ENCODE peak calls at places on chromosome 6, in eight cellular contexts. One of them, this sample, is unnamed.

GRCh38 chr6:137976430-137976829 is 109.4 kb downstream of the TNFAIP3 start:
- DNase-seq in mucosa of descending colon: no peak
- DNase-seq in dorsolateral prefrontal cortex: no peak
- DNase-seq in foreskin fibroblast: no peak
- DNase-seq in ascending aorta: no peak
- DNase-seq in psoas muscle: no peak
- DNase-seq in WERI-Rb-1: no peak
- DNase-seq in stomach: no peak
- DNase-seq in this sample: no peak

GRCh38 chr6:114210467-114210866 is 132.4 kb downstream of the HS3ST5 start:
- DNase-seq in mucosa of descending colon: no peak
- DNase-seq in foreskin fibroblast: no peak
- DNase-seq in dorsolateral prefrontal cortex: no peak
- DNase-seq in ascending aorta: no peak
- DNase-seq in psoas muscle: no peak
- DNase-seq in WERI-Rb-1: no peak
- DNase-seq in stomach: no peak
- DNase-seq in this sample: no peak

GRCh38 chr6:37696841-37697735 is 595 bp downstream of the MDGA1 start:
- DNase-seq in dorsolateral prefrontal cortex: no peak
- DNase-seq in ascending aorta: no peak
- DNase-seq in foreskin fibroblast: no peak
- DNase-seq in stomach: peak
- DNase-seq in mucosa of descending colon: no peak
- DNase-seq in WERI-Rb-1: no peak
- DNase-seq in psoas muscle: no peak
- DNase-seq in this sample: no peak

GRCh38 chr6:83169511-83169910 is 23.6 kb downstream of the PGM3 start:
- DNase-seq in WERI-Rb-1: peak
- DNase-seq in stomach: no peak
- DNase-seq in dorsolateral prefrontal cortex: no peak
- DNase-seq in psoas muscle: no peak
- DNase-seq in ascending aorta: no peak
- DNase-seq in mucosa of descending colon: no peak
- DNase-seq in foreskin fibroblast: no peak
- DNase-seq in this sample: no peak

GRCh38 chr6:27213544-27214125 is 33.9 kb upstream of the PRSS16 start:
- DNase-seq in WERI-Rb-1: no peak
- DNase-seq in psoas muscle: no peak
- DNase-seq in foreskin fibroblast: no peak
- DNase-seq in ascending aorta: no peak
- DNase-seq in dorsolateral prefrontal cortex: no peak
- DNase-seq in stomach: no peak
- DNase-seq in mucosa of descending colon: no peak
- DNase-seq in this sample: no peak

GRCh38 chr6:81906709-81907204 is 154.3 kb upstream of the TENT5A start:
- DNase-seq in ascending aorta: no peak
- DNase-seq in foreskin fibroblast: no peak
- DNase-seq in dorsolateral prefrontal cortex: no peak
- DNase-seq in mucosa of descending colon: no peak
- DNase-seq in WERI-Rb-1: no peak
- DNase-seq in psoas muscle: no peak
- DNase-seq in stomach: no peak
- DNase-seq in this sample: no peak

GRCh38 chr6:470051-470900 is 78.7 kb downstream of the IRF4 start:
- DNase-seq in mucosa of descending colon: no peak
- DNase-seq in psoas muscle: no peak
- DNase-seq in ascending aorta: no peak
- DNase-seq in dorsolateral prefrontal cortex: no peak
- DNase-seq in WERI-Rb-1: no peak
- DNase-seq in foreskin fibroblast: no peak
- DNase-seq in stomach: no peak
- DNase-seq in this sample: no peak

GRCh38 chr6:20554326-20554725 is 20.1 kb downstream of the CDKAL1 start:
- DNase-seq in stomach: no peak
- DNase-seq in WERI-Rb-1: no peak
- DNase-seq in psoas muscle: no peak
- DNase-seq in mucosa of descending colon: no peak
- DNase-seq in ascending aorta: no peak
- DNase-seq in dorsolateral prefrontal cortex: no peak
- DNase-seq in foreskin fibroblast: no peak
- DNase-seq in this sample: no peak

GRCh38 chr6:5763871-5764270 is 242.9 kb downstream of the NRN1 start:
- DNase-seq in dorsolateral prefrontal cortex: no peak
- DNase-seq in foreskin fibroblast: no peak
- DNase-seq in psoas muscle: no peak
- DNase-seq in WERI-Rb-1: no peak
- DNase-seq in mucosa of descending colon: no peak
- DNase-seq in stomach: no peak
- DNase-seq in ascending aorta: no peak
- DNase-seq in this sample: no peak

GRCh38 chr6:1027109-1027794 is 284.6 kb upstream of the FOXQ1 start:
- DNase-seq in psoas muscle: no peak
- DNase-seq in foreskin fibroblast: peak
- DNase-seq in dorsolateral prefrontal cortex: no peak
- DNase-seq in mucosa of descending colon: no peak
- DNase-seq in stomach: no peak
- DNase-seq in WERI-Rb-1: no peak
- DNase-seq in ascending aorta: no peak
- DNase-seq in this sample: peak

GRCh38 chr6:35363293-35363750 is 21.0 kb downstream of the PPARD start:
- DNase-seq in psoas muscle: peak
- DNase-seq in foreskin fibroblast: peak
- DNase-seq in stomach: no peak
- DNase-seq in mucosa of descending colon: no peak
- DNase-seq in dorsolateral prefrontal cortex: no peak
- DNase-seq in WERI-Rb-1: no peak
- DNase-seq in ascending aorta: no peak
- DNase-seq in this sample: peak

GRCh38 chr6:26183237-26183580 is 96.0 kb downstream of the HFE start:
- DNase-seq in psoas muscle: no peak
- DNase-seq in ascending aorta: no peak
- DNase-seq in dorsolateral prefrontal cortex: no peak
- DNase-seq in mucosa of descending colon: no peak
- DNase-seq in foreskin fibroblast: no peak
- DNase-seq in stomach: no peak
- DNase-seq in WERI-Rb-1: no peak
- DNase-seq in this sample: no peak

GRCh38 chr6:36818741-36819140 is 20.5 kb downstream of the CPNE5 start:
- DNase-seq in foreskin fibroblast: no peak
- DNase-seq in ascending aorta: no peak
- DNase-seq in stomach: no peak
- DNase-seq in WERI-Rb-1: no peak
- DNase-seq in psoas muscle: no peak
- DNase-seq in dorsolateral prefrontal cortex: no peak
- DNase-seq in mucosa of descending colon: no peak
- DNase-seq in this sample: no peak

GRCh38 chr6:160141001-160141726 is 19.5 kb downstream of the SLC22A1 start:
- DNase-seq in foreskin fibroblast: peak
- DNase-seq in WERI-Rb-1: no peak
- DNase-seq in mucosa of descending colon: peak
- DNase-seq in dorsolateral prefrontal cortex: no peak
- DNase-seq in psoas muscle: no peak
- DNase-seq in ascending aorta: no peak
- DNase-seq in stomach: no peak
- DNase-seq in this sample: peak

GRCh38 chr6:93305088-93305487 is 114.3 kb downstream of the EPHA7 start:
- DNase-seq in stomach: no peak
- DNase-seq in dorsolateral prefrontal cortex: no peak
- DNase-seq in mucosa of descending colon: no peak
- DNase-seq in psoas muscle: no peak
- DNase-seq in WERI-Rb-1: no peak
- DNase-seq in foreskin fibroblast: no peak
- DNase-seq in ascending aorta: no peak
- DNase-seq in this sample: no peak

GRCh38 chr6:81237226-81237625 is 515.3 kb downstream of the TENT5A start:
- DNase-seq in WERI-Rb-1: no peak
- DNase-seq in stomach: no peak
- DNase-seq in dorsolateral prefrontal cortex: no peak
- DNase-seq in ascending aorta: no peak
- DNase-seq in psoas muscle: no peak
- DNase-seq in mucosa of descending colon: no peak
- DNase-seq in foreskin fibroblast: no peak
- DNase-seq in this sample: no peak

GRCh38 chr6:24918641-24919403 is 16.9 kb downstream of the RIPOR2 start:
- DNase-seq in ascending aorta: no peak
- DNase-seq in psoas muscle: peak
- DNase-seq in WERI-Rb-1: no peak
- DNase-seq in foreskin fibroblast: no peak
- DNase-seq in stomach: no peak
- DNase-seq in mucosa of descending colon: no peak
- DNase-seq in dorsolateral prefrontal cortex: no peak
- DNase-seq in this sample: no peak

GRCh38 chr6:150072201-150072600 is 3.3 kb upstream of the ULBP3 start:
- DNase-seq in stomach: peak
- DNase-seq in dorsolateral prefrontal cortex: no peak
- DNase-seq in foreskin fibroblast: peak
- DNase-seq in psoas muscle: peak
- DNase-seq in ascending aorta: no peak
- DNase-seq in WERI-Rb-1: no peak
- DNase-seq in mucosa of descending colon: peak
- DNase-seq in this sample: no peak

DNA sequence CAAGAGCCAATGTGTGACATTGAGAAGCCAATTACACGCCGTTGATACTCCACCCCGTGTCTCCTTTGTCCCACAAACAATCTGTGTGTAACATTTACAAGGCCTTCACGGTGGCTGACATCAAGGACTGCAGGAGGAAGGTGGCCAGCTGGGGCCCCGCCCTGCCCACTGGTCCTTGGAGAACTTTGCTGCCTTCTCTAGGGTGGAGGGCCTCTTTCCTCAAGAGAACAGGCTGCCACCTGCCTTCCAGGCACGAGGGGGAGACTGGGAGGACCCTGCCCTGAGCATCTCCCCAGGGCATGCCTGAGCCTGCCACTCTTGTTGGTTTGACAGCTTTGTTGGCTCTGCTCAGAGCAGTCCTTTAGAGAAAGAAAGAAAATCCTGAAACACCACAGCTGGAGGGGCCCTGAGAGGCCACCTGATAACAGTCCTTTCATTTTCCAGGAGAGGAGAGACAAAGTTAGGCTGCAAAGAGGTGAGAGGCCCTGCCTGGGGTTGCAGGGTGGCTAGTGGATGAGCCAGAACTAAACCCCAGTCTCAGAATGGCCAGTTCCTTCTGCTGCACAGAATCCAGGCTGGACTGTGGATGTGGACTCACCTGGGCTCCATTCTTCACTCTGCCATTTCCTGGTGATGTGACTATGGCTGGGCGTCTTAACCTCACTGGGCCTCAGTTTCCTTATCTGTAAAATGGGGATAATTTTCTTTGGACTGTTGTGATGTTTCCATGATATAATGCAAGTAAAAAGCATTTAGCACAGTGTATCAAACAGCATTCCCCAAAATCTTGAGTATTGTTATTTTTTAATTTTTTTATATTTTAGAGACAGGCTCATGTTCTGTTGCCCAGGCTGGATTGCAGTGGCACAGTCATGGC is 5.7 kb upstream of the IP6K3 start:
- DNase-seq in foreskin fibroblast: no peak
- DNase-seq in mucosa of descending colon: peak
- DNase-seq in stomach: peak
- DNase-seq in WERI-Rb-1: peak
- DNase-seq in dorsolateral prefrontal cortex: no peak
- DNase-seq in psoas muscle: no peak
- DNase-seq in ascending aorta: no peak
- DNase-seq in this sample: no peak
- TF ChIP-seq CTCF in foreskin fibroblast: no peak
- TF ChIP-seq CTCF in mucosa of descending colon: no peak
- TF ChIP-seq CTCF in stomach: no peak
- TF ChIP-seq CTCF in WERI-Rb-1: peak
- TF ChIP-seq CTCF in dorsolateral prefrontal cortex: no peak
- TF ChIP-seq CTCF in psoas muscle: no peak
- TF ChIP-seq CTCF in ascending aorta: no peak
- TF ChIP-seq CTCF in this sample: no peak

GRCh38 chr6:140663094-140663493 is 1288.6 kb upstream of the CITED2 start:
- DNase-seq in stomach: no peak
- DNase-seq in mucosa of descending colon: no peak
- DNase-seq in psoas muscle: no peak
- DNase-seq in ascending aorta: no peak
- DNase-seq in WERI-Rb-1: no peak
- DNase-seq in foreskin fibroblast: no peak
- DNase-seq in dorsolateral prefrontal cortex: no peak
- DNase-seq in this sample: no peak
- H3K4me3 ChIP-seq in stomach: no peak
- H3K4me3 ChIP-seq in mucosa of descending colon: no peak
- H3K4me3 ChIP-seq in psoas muscle: no peak
- H3K4me3 ChIP-seq in ascending aorta: no peak
- H3K4me3 ChIP-seq in WERI-Rb-1: no peak
- H3K4me3 ChIP-seq in foreskin fibroblast: no peak
- H3K4me3 ChIP-seq in dorsolateral prefrontal cortex: no peak
- H3K4me3 ChIP-seq in this sample: no peak

GRCh38 chr6:116536216-116536621 is 9.3 kb downstream of the TRAPPC3L start:
- DNase-seq in psoas muscle: no peak
- DNase-seq in ascending aorta: no peak
- DNase-seq in foreskin fibroblast: peak
- DNase-seq in WERI-Rb-1: peak
- DNase-seq in dorsolateral prefrontal cortex: no peak
- DNase-seq in stomach: no peak
- DNase-seq in mucosa of descending colon: peak
- DNase-seq in this sample: no peak
- TF ChIP-seq CTCF in psoas muscle: peak
- TF ChIP-seq CTCF in ascending aorta: peak
- TF ChIP-seq CTCF in foreskin fibroblast: peak
- TF ChIP-seq CTCF in WERI-Rb-1: peak
- TF ChIP-seq CTCF in dorsolateral prefrontal cortex: peak
- TF ChIP-seq CTCF in stomach: no peak
- TF ChIP-seq CTCF in mucosa of descending colon: peak
- TF ChIP-seq CTCF in this sample: peak

GRCh38 chr6:89678531-89678930 is 40.0 kb upstream of the LYRM2 start:
- DNase-seq in WERI-Rb-1: no peak
- DNase-seq in foreskin fibroblast: no peak
- DNase-seq in mucosa of descending colon: no peak
- DNase-seq in ascending aorta: no peak
- DNase-seq in stomach: no peak
- DNase-seq in dorsolateral prefrontal cortex: no peak
- DNase-seq in psoas muscle: no peak
- DNase-seq in this sample: no peak
- H3K4me3 ChIP-seq in WERI-Rb-1: no peak
- H3K4me3 ChIP-seq in foreskin fibroblast: no peak
- H3K4me3 ChIP-seq in mucosa of descending colon: no peak
- H3K4me3 ChIP-seq in ascending aorta: no peak
- H3K4me3 ChIP-seq in stomach: no peak
- H3K4me3 ChIP-seq in dorsolateral prefrontal cortex: no peak
- H3K4me3 ChIP-seq in psoas muscle: no peak
- H3K4me3 ChIP-seq in this sample: no peak

GRCh38 chr6:148559848-148560433 is 186.9 kb upstream of the UST start:
- DNase-seq in foreskin fibroblast: peak
- DNase-seq in dorsolateral prefrontal cortex: peak
- DNase-seq in mucosa of descending colon: peak
- DNase-seq in ascending aorta: no peak
- DNase-seq in stomach: peak
- DNase-seq in WERI-Rb-1: peak
- DNase-seq in psoas muscle: peak
- DNase-seq in this sample: no peak
- TF ChIP-seq CTCF in foreskin fibroblast: peak
- TF ChIP-seq CTCF in dorsolateral prefrontal cortex: peak
- TF ChIP-seq CTCF in mucosa of descending colon: peak
- TF ChIP-seq CTCF in ascending aorta: peak
- TF ChIP-seq CTCF in stomach: no peak
- TF ChIP-seq CTCF in WERI-Rb-1: peak
- TF ChIP-seq CTCF in psoas muscle: peak
- TF ChIP-seq CTCF in this sample: peak

This sample was measured in HFF-Myc.